ENCODE peak calls at places on chromosomes 7 and 10, in five cellular contexts. A is activated effector memory CD4-positive, alpha-beta T cell treated with anti-CD3 and anti-CD28 coated beads, Interleukin-2, amount 50 U/mL, for 16 hours; V is RWPE1; I is fibroblast of lung; C is CD4-positive, alpha-beta T cell. E is an unnamed sample.

GRCh38 chr7:90955641-90956207 is 308.5 kb upstream of the FZD1 start:
- DNase-seq in I (no peak), V (no peak), A (no peak), C (no peak), E (no peak)

GRCh38 chr10:78906734-78907385 is 161.9 kb upstream of the ZMIZ1 start:
- DNase-seq in C (no peak), V (no peak), A (peak), I (no peak), E (no peak)

GRCh38 chr7:137454169-137455166 is 110.9 kb upstream of the PTN start:
- DNase-seq in I (peak), A (no peak), V (peak), C (no peak), E (no peak)

GRCh38 chr10:102413053-102413705 is 5.4 kb downstream of the PSD start:
- DNase-seq in I (no peak), V (no peak), A (peak), C (no peak), E (no peak)

GRCh38 chr10:121096617-121097431 is 245.7 kb downstream of the WDR11 start:
- DNase-seq in I (peak), V (no peak), A (no peak), C (no peak), E (peak)

GRCh38 chr7:70000747-70001348 is 402.6 kb downstream of the AUTS2 start:
- DNase-seq in V (no peak), C (no peak), I (no peak), A (no peak), E (no peak)

GRCh38 chr10:113844091-113844490 is 9.8 kb downstream of the DCLRE1A start:
- DNase-seq in I (no peak), A (no peak), C (no peak), V (no peak), E (no peak)

GRCh38 chr10:124296121-124296812 is 122.5 kb downstream of the OAT start:
- DNase-seq in I (peak), C (no peak), A (peak), V (peak), E (no peak)

GRCh38 chr10:125161570-125162139 is 1.3 kb upstream of the CTBP2 start:
- DNase-seq in C (no peak), A (no peak), I (no peak), V (no peak), E (no peak)

GRCh38 chr7:99618726-99619125 is 2.0 kb downstream of the ZSCAN25 start:
- DNase-seq in A (no peak), I (peak), V (peak), C (no peak), E (peak)

GRCh38 chr10:22505923-22506685 is 160.8 kb downstream of the SPAG6 start:
- DNase-seq in V (no peak), I (no peak), C (no peak), A (peak), E (no peak)

GRCh38 chr10:3708830-3709229 is 76.2 kb downstream of the KLF6 start:
- DNase-seq in A (no peak), C (no peak), V (no peak), I (peak), E (no peak)

GRCh38 chr10:71527135-71527534 is 130.4 kb downstream of the CDH23 start:
- DNase-seq in V (no peak), I (no peak), A (no peak), C (no peak), E (no peak)

GRCh38 chr10:103895458-103896186 is 22.4 kb downstream of the STN1 start:
- DNase-seq in V (no peak), I (peak), A (no peak), C (no peak), E (no peak)

GRCh38 chr7:1468203-1468602 is 8.9 kb upstream of the MICALL2 start:
- DNase-seq in V (no peak), C (no peak), I (no peak), A (no peak), E (no peak)

GRCh38 chr7:108863221-108863848 is 293.7 kb downstream of the DNAJB9 start:
- DNase-seq in I (no peak), V (no peak), C (no peak), A (no peak), E (no peak)

GRCh38 chr10:79209831-79210230 is 137.4 kb upstream of the PPIF start:
- DNase-seq in C (no peak), I (no peak), A (no peak), V (no peak), E (no peak)

GRCh38 chr7:66696774-66697191 is 43.8 kb upstream of the RABGEF1 start:
- DNase-seq in C (no peak), I (peak), V (peak), A (no peak), E (no peak)

GRCh38 chr7:12685550-12685949 is 1.9 kb upstream of the ARL4A start:
- DNase-seq in C (peak), I (peak), V (no peak), A (peak), E (no peak)

GRCh38 chr7:77202544-77202976 is 2.9 kb upstream of the FGL2 start:
- DNase-seq in I (no peak), A (no peak), V (no peak), C (no peak), E (no peak)

GRCh38 chr10:61793760-61794713 is 107.5 kb upstream of the ARID5B start:
- DNase-seq in I (peak), C (no peak), V (no peak), A (no peak), E (peak)

GRCh38 chr7:11835260-11835659 is 3.3 kb upstream of the THSD7A start:
- DNase-seq in A (no peak), V (no peak), C (no peak), I (no peak), E (no peak)

GRCh38 chr7:148327379-148327778 is 263.2 kb upstream of the C7orf33 start:
- DNase-seq in V (peak), A (no peak), C (no peak), I (peak), E (no peak)

GRCh38 chr10:132911712-132912097 is 30.7 kb downstream of the CFAP46 start:
- DNase-seq in C (peak), A (peak), I (no peak), V (no peak), E (no peak)

GRCh38 chr10:72084094-72084459 is 4.3 kb downstream of the SPOCK2 start:
- DNase-seq in A (peak), V (no peak), C (peak), I (no peak), E (no peak)

E was measured in non-pigmented ciliary epithelial cell.